ENCODE peak calls at places on chromosomes 13 and 19, in five cellular contexts. D, G, R, J and P are unnamed samples.
A peak's percentile ranks its signal among the peaks of the same experiment; 100 is the strongest.

GRCh38 chr19:38596057-38596981 is 21.4 kb downstream of the MAP4K1 start:
- DNase-seq in J (peak; percentile 87), D (peak; percentile 14), R (no peak), G (no peak), P (no peak)

GRCh38 chr19:39160523-39160861 is 34.9 kb downstream of the PAK4 start:
- DNase-seq in J (no peak), D (peak; percentile 58), R (peak; percentile 73), G (peak; percentile 72), P (peak; percentile 42)

GRCh38 chr19:13024958-13025653 is 29.8 kb downstream of the NFIX start:
- DNase-seq in D (peak; percentile 66), R (no peak), G (no peak), J (no peak), P (no peak)

GRCh38 chr13:113900646-113901045 is 36.8 kb upstream of the GAS6 start:
- DNase-seq in G (no peak), J (no peak), D (no peak), R (no peak), P (no peak)

GRCh38 chr19:5046339-5047039 is 77.6 kb downstream of the KDM4B start:
- DNase-seq in D (peak; percentile 99), R (no peak), G (peak; percentile 40), J (no peak), P (peak; percentile 46)

GRCh38 chr19:6767357-6768235 is at the start of gene SH2D3A:
- DNase-seq in R (peak; percentile 34), J (peak; percentile 96), G (peak; percentile 15), D (peak; percentile 99), P (no peak)

GRCh38 chr13:24355103-24355502 is 45.7 kb downstream of the C1QTNF9 start:
- DNase-seq in R (no peak), D (no peak), J (no peak), G (no peak), P (no peak)

GRCh38 chr13:110716235-110716505 is 2.7 kb downstream of the ING1 start:
- DNase-seq in R (peak; percentile 48), G (no peak), J (no peak), D (peak; percentile 40), P (no peak)

GRCh38 chr19:16259385-16260159 is 61.9 kb downstream of the AP1M1 start:
- DNase-seq in R (no peak), G (no peak), D (no peak), J (no peak), P (no peak)

GRCh38 chr13:24644051-24644450 is 36.2 kb upstream of the ATP12A start:
- DNase-seq in J (no peak), G (peak; percentile 51), D (peak; percentile 27), R (peak; percentile 72), P (peak; percentile 45)

GRCh38 chr13:22229916-22230315 is 559.0 kb downstream of the FGF9 start:
- DNase-seq in D (no peak), G (no peak), J (no peak), R (no peak), P (no peak)

GRCh38 chr13:63481334-63481733 is 2065.7 kb upstream of the PCDH20 start:
- DNase-seq in G (peak; percentile 36), J (no peak), R (peak; percentile 81), D (no peak), P (no peak)

GRCh38 chr13:79775830-79776229 is 294.9 kb downstream of the NDFIP2 start:
- DNase-seq in G (peak; percentile 87), D (peak; percentile 73), J (no peak), R (peak; percentile 88), P (peak; percentile 72)

GRCh38 chr19:12794196-12794921 is 3.1 kb downstream of the JUNB start:
- DNase-seq in D (peak; percentile 9), J (no peak), R (peak; percentile 61), G (peak; percentile 62), P (no peak)

GRCh38 chr19:52270266-52270885 is 989 bp downstream of the ZNF766 start:
- DNase-seq in D (no peak), J (no peak), R (no peak), G (peak; percentile 17), P (no peak)

GRCh38 chr13:59384154-59384553 is 779.6 kb downstream of the DIAPH3 start:
- DNase-seq in D (no peak), R (no peak), G (no peak), J (no peak), P (no peak)

GRCh38 chr13:21130116-21130515 is 46.2 kb downstream of the SKA3 start:
- DNase-seq in J (no peak), G (no peak), D (no peak), R (no peak), P (no peak)

GRCh38 chr19:48443262-48443661 is 2.5 kb upstream of the GRWD1 start:
- DNase-seq in G (no peak), R (no peak), J (no peak), D (no peak), P (no peak)

GRCh38 chr13:95745289-95745688 is 68.3 kb downstream of the DNAJC3 start:
- DNase-seq in G (no peak), R (no peak), J (peak; percentile 3), D (no peak), P (no peak)

GRCh38 chr13:94327318-94327717 is 152.2 kb downstream of the DCT start:
- DNase-seq in D (no peak), R (no peak), G (no peak), J (no peak), P (peak; percentile 48)

DNA sequence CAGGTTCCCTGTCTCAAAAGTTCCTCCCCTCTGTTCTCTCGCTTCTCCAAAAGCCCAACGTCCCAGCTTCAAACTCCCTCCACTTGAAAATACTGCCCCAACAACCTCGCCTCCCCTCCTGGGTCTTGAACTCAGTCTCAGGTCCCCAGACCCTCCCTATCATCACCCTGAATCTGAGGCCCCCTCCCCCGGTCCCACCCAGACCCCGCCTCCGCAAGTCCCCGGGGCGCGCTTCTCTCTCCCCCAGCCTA is 280 bp downstream of the SERTAD3 start:
- DNase-seq in J (no peak), D (no peak), R (no peak), G (no peak), P (no peak)
- H2AFZ ChIP-seq in J (no peak overlapping the region), D (peak overlapping the region; percentile 99), R (no peak overlapping the region), G (peak overlapping the region; percentile 95), P (peak overlapping the region; percentile 68)

DNA sequence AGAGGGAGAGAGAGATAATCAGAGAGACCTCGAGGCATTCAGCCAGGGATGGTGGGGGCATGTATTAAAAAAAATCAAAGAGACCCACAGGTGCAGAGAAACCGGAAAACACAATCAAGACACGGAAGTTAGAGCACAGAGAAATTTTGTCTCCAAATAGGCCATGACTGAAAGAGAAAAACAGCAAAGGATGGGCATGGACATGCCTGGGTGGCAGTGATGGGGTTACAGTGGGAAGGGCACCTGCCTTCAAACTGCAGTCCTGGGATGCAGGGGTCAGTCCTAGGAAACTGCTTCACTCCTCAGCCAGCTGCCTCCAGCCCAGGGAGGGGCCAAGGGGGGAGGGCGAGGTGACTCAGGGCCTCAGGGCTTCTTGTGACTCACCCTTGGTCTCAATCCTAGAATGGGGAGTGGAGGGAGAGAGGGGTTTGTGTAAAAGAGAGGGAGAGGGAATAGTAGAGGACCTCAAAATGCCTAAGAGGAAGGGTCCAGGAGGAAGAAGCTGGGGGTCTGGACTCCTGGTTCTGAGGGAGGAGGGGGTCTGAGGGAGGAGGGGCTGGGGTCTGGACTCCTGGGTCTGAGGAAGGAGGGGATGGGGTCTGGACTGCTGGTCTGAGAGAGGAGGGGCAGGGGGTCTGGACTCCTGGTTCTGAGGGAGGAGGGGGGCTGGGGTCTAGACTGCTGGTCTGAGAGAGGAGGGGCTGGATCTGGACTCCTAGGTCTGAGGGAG is 3.6 kb upstream of the KCNN4 start:
- DNase-seq in R (peak; percentile 83), J (no peak), G (peak; percentile 85), D (peak; percentile 87), P (peak; percentile 83)
- H2AFZ ChIP-seq in R (no peak overlapping the region), J (no peak overlapping the region), G (peak overlapping the region; percentile 88), D (peak overlapping the region; percentile 15), P (no peak overlapping the region)

GRCh38 chr19:18007939-18008673 is at the start of gene ARRDC2:
- DNase-seq in G (peak; percentile 87), J (peak; percentile 71), D (peak; percentile 91), R (peak; percentile 90), P (peak; percentile 69)
- H2AFZ ChIP-seq in G (peak within 1 kb of the TSS; percentile 92), J (peak within 1 kb of the TSS; percentile 51), D (peak within 1 kb of the TSS; percentile 51), R (peak within 1 kb of the TSS; percentile 78), P (peak within 1 kb of the TSS; percentile 78)

GRCh38 chr19:19550972-19551861 is 13.2 kb downstream of the CILP2 start:
- DNase-seq in D (no peak), J (no peak), G (no peak), R (no peak), P (peak; percentile 21)

GRCh38 chr19:19552811-19553210 is 14.7 kb downstream of the CILP2 start:
- DNase-seq in D (peak; percentile 45), R (peak; percentile 21), G (no peak), J (no peak), P (no peak)

GRCh38 chr19:19553670-19554069 is 15.6 kb downstream of the CILP2 start:
- DNase-seq in R (no peak), D (no peak), G (no peak), J (no peak), P (no peak)

GRCh38 chr19:19551862-19552192 is 13.8 kb downstream of the CILP2 start:
- DNase-seq in R (no peak), D (no peak), J (no peak), G (peak; percentile 15), P (peak; percentile 65)

GRCh38 chr19:19554074-19555023 is 16.3 kb downstream of the CILP2 start:
- DNase-seq in G (peak; percentile 21), J (no peak), D (peak; percentile 55), R (peak; percentile 35), P (peak; percentile 23)
- H2AFZ ChIP-seq in G (no peak overlapping the region), J (no peak overlapping the region), D (no peak overlapping the region), R (no peak overlapping the region), P (no peak overlapping the region)